ENCODE peak calls at places on chromosomes 1 and 21, in four cellular contexts. I, F, H and S are unnamed samples.

GRCh38 chr1:41950820-41951219 is 32.1 kb upstream of the HIVEP3 start:
- DNase-seq in H (no peak), I (no peak), F (no peak), S (no peak)

GRCh38 chr21:34061983-34062382 is 11.4 kb upstream of the MRPS6 start:
- DNase-seq in F (no peak), H (no peak), I (no peak), S (no peak)

GRCh38 chr1:212628056-212628455 is 19.5 kb downstream of the ATF3 start:
- DNase-seq in F (no peak), H (no peak), I (no peak), S (no peak)

GRCh38 chr1:246503341-246503740 is 3.7 kb downstream of the SMYD3 start:
- DNase-seq in H (peak; percentile 46), F (no peak), I (no peak), S (peak; percentile 81)

GRCh38 chr1:68819190-68819829 is 322.4 kb upstream of the DEPDC1 start:
- DNase-seq in F (no peak), H (no peak), I (no peak), S (no peak)

GRCh38 chr1:57131701-57132394 is 166.0 kb upstream of the C8B start:
- DNase-seq in F (no peak), H (no peak), I (no peak), S (peak; percentile 48)

GRCh38 chr1:114352797-114353196 is 158.2 kb downstream of the TRIM33 start:
- DNase-seq in I (no peak), H (no peak), F (no peak), S (no peak)

GRCh38 chr1:212477680-212478466 is 45.2 kb downstream of the NENF start:
- DNase-seq in F (no peak), H (no peak), I (no peak), S (no peak)

GRCh38 chr1:244789276-244789580 is 46.2 kb upstream of the COX20 start:
- DNase-seq in H (no peak), I (no peak), F (no peak), S (no peak)

GRCh38 chr1:242523968-242524570 is 428 bp downstream of the PLD5 start:
- DNase-seq in F (peak; percentile 17), H (no peak), I (no peak), S (no peak)

GRCh38 chr1:24968941-24969585 is 39.0 kb upstream of the RUNX3 start:
- DNase-seq in I (no peak), F (no peak), H (peak; percentile 85), S (no peak)

GRCh38 chr21:29007801-29008200 is 11.3 kb downstream of the RWDD2B start:
- DNase-seq in F (no peak), H (no peak), I (no peak), S (no peak)
- H3K27ac ChIP-seq in F (no peak overlapping the region), H (no peak overlapping the region), I (no peak overlapping the region), S (no peak overlapping the region)

DNA sequence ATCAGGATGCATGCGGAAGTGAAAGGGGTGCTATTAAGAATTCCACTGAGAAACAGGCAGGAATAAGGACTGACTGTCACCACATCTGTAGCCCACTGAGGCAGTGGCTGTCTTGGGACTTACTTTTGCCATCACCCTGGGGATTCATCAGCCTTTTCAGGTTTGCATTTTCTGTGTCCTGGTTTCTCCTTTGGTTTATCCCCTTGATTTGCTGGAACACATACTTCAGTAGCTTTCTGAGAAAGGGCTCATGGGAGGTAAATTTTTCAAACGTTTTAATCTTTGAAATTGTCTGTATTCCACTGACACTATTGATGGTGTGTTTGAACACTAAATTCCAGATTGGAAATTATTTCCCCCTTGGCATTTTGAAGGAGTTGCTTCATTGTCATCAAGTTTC is 80.2 kb upstream of the ACTRT2 start:
- DNase-seq in F (no peak), I (no peak), H (no peak), S (no peak)
- H3K27ac ChIP-seq in F (no peak overlapping the region), I (no peak overlapping the region), H (no peak overlapping the region), S (no peak overlapping the region)

GRCh38 chr1:12511128-12511484 is 106.9 kb downstream of the DHRS3 start:
- DNase-seq in H (no peak), F (no peak), I (no peak), S (no peak)
- H3K27ac ChIP-seq in H (no peak overlapping the region), F (peak overlapping the region; percentile 71), I (peak overlapping the region; percentile 53), S (no peak overlapping the region)

DNA sequence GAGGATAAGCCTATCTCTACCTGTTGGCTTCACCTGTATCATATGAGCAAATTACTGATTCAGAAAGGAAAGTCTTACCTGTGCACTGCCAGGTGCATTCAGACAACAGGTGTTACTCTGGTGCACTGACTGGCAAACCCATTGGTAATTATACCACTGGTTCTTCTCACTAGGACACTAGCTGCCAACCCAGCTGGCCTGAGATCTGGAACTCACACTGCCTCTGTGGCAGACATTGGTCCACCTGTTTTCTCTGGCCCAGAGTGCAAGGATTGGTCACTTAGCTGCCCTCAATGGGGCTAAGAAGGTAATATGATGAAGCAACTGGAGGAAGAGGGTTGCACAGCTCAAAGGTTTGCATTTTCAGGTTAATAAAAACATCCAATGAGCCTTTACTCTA is 140.2 kb upstream of the DNAH14 start:
- DNase-seq in H (no peak), F (no peak), I (no peak), S (no peak)
- H3K27ac ChIP-seq in H (no peak overlapping the region), F (no peak overlapping the region), I (no peak overlapping the region), S (no peak overlapping the region)

GRCh38 chr21:37383066-37383465 is 16.5 kb downstream of the DYRK1A start:
- DNase-seq in H (no peak), I (no peak), F (no peak), S (no peak)

GRCh38 chr21:37383784-37384311 is 17.3 kb downstream of the DYRK1A start:
- DNase-seq in I (no peak), F (no peak), H (no peak), S (no peak)

GRCh38 chr21:37381883-37382585 is 15.5 kb downstream of the DYRK1A start:
- DNase-seq in I (no peak), H (no peak), F (no peak), S (no peak)

GRCh38 chr21:37378700-37379139 is 12.1 kb downstream of the DYRK1A start:
- DNase-seq in H (no peak), F (no peak), I (no peak), S (no peak)

DNA sequence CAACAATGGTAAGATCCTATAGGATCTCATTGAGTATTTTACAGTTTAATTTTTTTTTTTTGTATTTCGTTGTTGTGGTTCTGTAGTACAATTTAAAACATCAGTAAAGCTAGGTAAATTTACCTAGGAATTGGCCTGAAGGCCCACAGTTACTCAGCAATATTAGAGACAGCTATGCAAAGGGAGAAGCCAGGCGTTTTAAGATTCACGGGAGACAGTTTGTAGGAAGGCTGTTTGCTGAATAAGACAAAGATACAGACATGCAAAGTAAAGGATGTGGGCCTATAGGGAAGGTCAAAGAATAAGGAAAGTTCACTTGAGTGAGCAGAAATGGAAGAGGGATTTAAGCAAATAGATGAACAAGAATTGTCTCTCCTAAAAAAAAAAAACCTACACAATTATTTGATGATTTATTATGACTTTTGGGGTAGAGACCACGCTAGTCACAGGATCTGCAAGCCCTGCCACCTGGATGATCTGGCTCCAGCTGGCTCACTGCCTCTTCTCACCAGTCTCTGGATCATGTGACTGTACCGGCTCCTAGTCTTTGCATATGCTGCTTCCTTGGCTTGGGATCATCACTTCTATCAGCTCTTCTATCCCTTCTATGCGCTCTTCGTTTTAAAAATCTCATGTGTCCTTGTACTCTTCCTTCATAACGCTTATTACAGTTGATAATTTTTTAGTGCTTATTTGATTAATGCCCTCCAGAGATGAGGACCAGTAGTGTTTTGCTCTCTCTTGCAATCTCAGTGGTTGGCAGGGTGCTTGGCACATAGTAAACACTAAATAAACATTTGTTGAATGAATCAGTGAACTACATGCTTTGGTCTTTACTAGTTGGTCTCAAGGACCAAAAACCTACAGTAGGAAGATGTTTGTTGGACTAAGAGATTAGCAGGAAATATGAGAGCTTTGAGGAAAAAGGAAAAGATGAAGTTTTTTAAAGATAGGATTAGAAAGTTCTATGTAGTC is 14.1 kb downstream of the DYRK1A start:
- DNase-seq in H (no peak), I (no peak), F (no peak), S (no peak)
- H3K27ac ChIP-seq in H (no peak overlapping the region), I (no peak overlapping the region), F (peak overlapping the region; percentile 54), S (peak overlapping the region; percentile 47)

DNA sequence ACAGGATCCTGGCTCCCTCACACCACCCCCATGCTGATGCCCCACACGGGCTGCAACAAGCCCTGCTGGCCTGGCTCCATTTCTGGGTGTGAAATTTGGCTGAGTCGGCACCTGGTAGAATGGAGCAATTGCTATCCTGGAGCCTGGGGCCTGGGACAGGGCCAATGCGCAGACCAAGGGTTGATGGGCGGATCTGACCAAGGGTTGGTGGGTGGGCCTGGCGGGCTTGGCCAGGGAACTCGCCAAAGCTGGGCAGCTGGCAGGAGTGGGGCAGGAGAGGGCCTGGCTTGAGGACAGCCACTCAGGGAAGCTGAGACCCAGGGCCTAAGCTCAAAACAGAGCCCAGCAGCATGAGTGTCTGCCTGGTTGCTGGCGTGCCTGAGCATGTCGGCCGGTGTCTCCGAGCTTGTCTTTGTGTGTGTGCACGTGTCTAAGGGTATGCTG is 70.9 kb upstream of the POU3F1 start:
- DNase-seq in F (no peak), H (no peak), I (no peak), S (peak; percentile 66)
- H3K27ac ChIP-seq in F (no peak overlapping the region), H (no peak overlapping the region), I (no peak overlapping the region), S (peak overlapping the region; percentile 32)

GRCh38 chr1:38512024-38512623 is 347.4 kb downstream of the RRAGC start:
- DNase-seq in F (no peak), I (no peak), H (no peak), S (no peak)
- H3K27ac ChIP-seq in F (no peak overlapping the region), I (no peak overlapping the region), H (no peak overlapping the region), S (no peak overlapping the region)

GRCh38 chr1:167148388-167148787 is 54.5 kb downstream of the STYXL2 start:
- DNase-seq in F (no peak), H (no peak), I (no peak), S (no peak)
- H3K27ac ChIP-seq in F (no peak overlapping the region), H (no peak overlapping the region), I (no peak overlapping the region), S (no peak overlapping the region)

GRCh38 chr1:225876900-225877510 is 5.2 kb downstream of the TMEM63A start:
- DNase-seq in I (no peak), H (no peak), F (no peak), S (no peak)

GRCh38 chr1:225877570-225877969 is 4.6 kb downstream of the TMEM63A start:
- DNase-seq in F (peak; percentile 65), I (no peak), H (peak; percentile 62), S (no peak)

GRCh38 chr1:225880210-225880584 is 2.0 kb downstream of the TMEM63A start:
- DNase-seq in H (no peak), I (no peak), F (peak; percentile 45), S (no peak)

GRCh38 chr1:225879521-225880209 is 2.5 kb downstream of the TMEM63A start:
- DNase-seq in F (no peak), I (no peak), H (peak; percentile 54), S (no peak)

DNA sequence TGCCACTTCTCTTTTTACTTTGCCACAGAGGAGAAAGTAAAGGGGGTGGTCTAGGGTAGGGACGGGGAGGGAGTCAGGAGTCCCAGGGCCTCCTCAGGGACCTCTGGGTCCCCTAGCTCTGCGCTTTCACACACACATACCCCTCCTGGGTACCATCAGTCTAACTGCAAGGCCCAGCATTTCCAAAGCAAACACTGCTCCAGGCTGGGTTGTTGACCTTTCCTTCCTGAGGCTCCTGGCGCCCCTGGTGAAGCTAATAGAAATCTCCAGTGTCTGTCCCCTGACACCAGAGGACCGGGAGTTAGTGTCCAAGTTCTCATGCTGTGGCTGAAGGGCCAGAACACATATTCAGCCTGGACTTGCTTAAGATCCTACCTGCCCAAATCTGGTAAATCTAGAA is 3.9 kb downstream of the TMEM63A start:
- DNase-seq in F (no peak), H (no peak), I (no peak), S (no peak)
- H3K27ac ChIP-seq in F (peak overlapping the region; percentile 94), H (no peak overlapping the region), I (no peak overlapping the region), S (no peak overlapping the region)

GRCh38 chr1:189510827-189511226 is 966.8 kb downstream of the BRINP3 start:
- DNase-seq in I (no peak), H (no peak), F (no peak), S (no peak)

GRCh38 chr1:189513091-189513490 is 964.6 kb downstream of the BRINP3 start:
- DNase-seq in H (no peak), I (no peak), F (no peak), S (no peak)
- H3K27ac ChIP-seq in H (no peak overlapping the region), I (no peak overlapping the region), F (no peak overlapping the region), S (no peak overlapping the region)